ENCODE peak calls at places on chromosomes 2 and 18, in four cellular contexts. C is SK-N-SH, M is HL-60, O is ascending aorta. S is an unnamed sample.

GRCh38 chr2:200708951-200709350 is 102.8 kb upstream of the BZW1 start:
- DNase-seq in C (no peak), M (no peak), O (no peak), S (no peak)

GRCh38 chr18:3478262-3478978 is 28.4 kb downstream of the TGIF1 start:
- DNase-seq in C (no peak), M (no peak), O (no peak), S (no peak)

GRCh38 chr2:121189011-121189410 is 96.0 kb downstream of the TFCP2L1 start:
- DNase-seq in C (no peak), M (peak; percentile 50), O (no peak), S (no peak)

GRCh38 chr18:58257461-58257860 is 213.4 kb downstream of the NEDD4L start:
- DNase-seq in C (no peak), M (no peak), O (no peak), S (no peak)

GRCh38 chr18:23852236-23853045 is 162.1 kb upstream of the TTC39C start:
- DNase-seq in C (no peak), M (no peak), O (no peak), S (no peak)

GRCh38 chr2:181394741-181395437 is 62.3 kb upstream of the ITGA4 start:
- DNase-seq in C (no peak), M (peak; percentile 86), O (no peak), S (peak; percentile 35)

GRCh38 chr2:57881998-57882884 is 164.4 kb upstream of the VRK2 start:
- DNase-seq in C (no peak), M (no peak), O (no peak), S (no peak)

GRCh38 chr2:119233326-119234020 is 9.8 kb downstream of the STEAP3 start:
- DNase-seq in C (no peak), M (no peak), O (no peak), S (no peak)

GRCh38 chr2:36618381-36618780 is 20.4 kb upstream of the FEZ2 start:
- DNase-seq in C (peak; percentile 73), M (peak; percentile 18), O (no peak), S (peak; percentile 42)

GRCh38 chr2:238777369-238778067 is 70.4 kb upstream of the TWIST2 start:
- DNase-seq in C (no peak), M (peak; percentile 73), O (no peak), S (no peak)

GRCh38 chr18:77671456-77672167 is 422.0 kb downstream of the GALR1 start:
- DNase-seq in C (no peak), M (no peak), O (no peak), S (no peak)

GRCh38 chr18:68623342-68623741 is 91.6 kb downstream of the TMX3 start:
- DNase-seq in C (peak; percentile 72), M (peak; percentile 5), O (no peak), S (no peak)

GRCh38 chr2:55115795-55116597 is 65.7 kb upstream of the RTN4 start:
- DNase-seq in C (no peak), M (peak; percentile 65), O (no peak), S (no peak)

GRCh38 chr2:10236571-10237391 is 65.9 kb upstream of the HPCAL1 start:
- DNase-seq in C (peak; percentile 57), M (no peak), O (no peak), S (no peak)

GRCh38 chr18:49723648-49724180 is 89.6 kb downstream of the ACAA2 start:
- DNase-seq in C (no peak), M (no peak), O (no peak), S (peak; percentile 7)

GRCh38 chr2:44016282-44016681 is 20.5 kb upstream of the LRPPRC start:
- DNase-seq in C (no peak), M (peak; percentile 7), O (no peak), S (peak; percentile 22)

GRCh38 chr2:27431395-27431794 is 3.0 kb downstream of the NRBP1 start:
- DNase-seq in C (no peak), M (no peak), O (no peak), S (peak; percentile 13)

GRCh38 chr18:59923539-59924196 is 23.9 kb downstream of the PMAIP1 start:
- DNase-seq in C (no peak), M (no peak), O (no peak), S (no peak)

GRCh38 chr2:55168221-55169154 is 63.6 kb downstream of the CLHC1 start:
- DNase-seq in C (peak; percentile 52), M (no peak), O (no peak), S (peak; percentile 5)

GRCh38 chr18:33702625-33703024 is 124.6 kb downstream of the ASXL3 start:
- DNase-seq in C (no peak), M (no peak), O (no peak), S (no peak)

GRCh38 chr2:237305579-237305978 is 108.4 kb downstream of the COL6A3 start:
- DNase-seq in C (no peak), M (no peak), O (no peak), S (no peak)

GRCh38 chr2:237304763-237305514 is 109.0 kb downstream of the COL6A3 start:
- DNase-seq in C (no peak), M (no peak), O (no peak), S (no peak)

GRCh38 chr2:237307495-237307894 is 106.5 kb downstream of the COL6A3 start:
- DNase-seq in C (no peak), M (no peak), O (no peak), S (no peak)

GRCh38 chr2:237306787-237307170 is 107.2 kb downstream of the COL6A3 start:
- DNase-seq in C (no peak), M (no peak), O (no peak), S (no peak)

GRCh38 chr2:237306083-237306786 is 107.7 kb downstream of the COL6A3 start:
- DNase-seq in C (no peak), M (no peak), O (no peak), S (no peak)
- H3K27ac ChIP-seq in C (peak overlapping the region; percentile 87), M (no peak overlapping the region), O (no peak overlapping the region), S (no peak overlapping the region)

GRCh38 chr2:190896477-190896876 is 15.9 kb downstream of the GLS start:
- DNase-seq in C (no peak), M (no peak), O (no peak), S (no peak)
- H3K4me3 ChIP-seq in C (no peak overlapping the region), M (no peak overlapping the region), O (peak overlapping the region; percentile 5), S (no peak overlapping the region)

GRCh38 chr2:88067598-88067997 is at the start of gene SMYD1:
- DNase-seq in C (no peak), M (no peak), O (no peak), S (no peak)
- H3K27ac ChIP-seq in C (no peak within 1 kb of the TSS), M (no peak within 1 kb of the TSS), O (no peak within 1 kb of the TSS), S (no peak within 1 kb of the TSS)

GRCh38 chr18:28087173-28087563 is 89.8 kb downstream of the CDH2 start:
- DNase-seq in C (peak; percentile 11), M (no peak), O (no peak), S (no peak)
- H3K4me3 ChIP-seq in C (peak overlapping the region; percentile 30), M (no peak overlapping the region), O (no peak overlapping the region), S (no peak overlapping the region)

GRCh38 chr2:194553969-194554368 is 1103.1 kb upstream of the SLC39A10 start:
- DNase-seq in C (no peak), M (no peak), O (no peak), S (no peak)
- H3K27ac ChIP-seq in C (no peak overlapping the region), M (no peak overlapping the region), O (no peak overlapping the region), S (no peak overlapping the region)

GRCh38 chr2:77008925-77009706 is 513.1 kb downstream of the LRRTM4 start:
- DNase-seq in C (no peak), M (no peak), O (no peak), S (no peak)
- H3K4me3 ChIP-seq in C (no peak overlapping the region), M (no peak overlapping the region), O (no peak overlapping the region), S (no peak overlapping the region)

DNA sequence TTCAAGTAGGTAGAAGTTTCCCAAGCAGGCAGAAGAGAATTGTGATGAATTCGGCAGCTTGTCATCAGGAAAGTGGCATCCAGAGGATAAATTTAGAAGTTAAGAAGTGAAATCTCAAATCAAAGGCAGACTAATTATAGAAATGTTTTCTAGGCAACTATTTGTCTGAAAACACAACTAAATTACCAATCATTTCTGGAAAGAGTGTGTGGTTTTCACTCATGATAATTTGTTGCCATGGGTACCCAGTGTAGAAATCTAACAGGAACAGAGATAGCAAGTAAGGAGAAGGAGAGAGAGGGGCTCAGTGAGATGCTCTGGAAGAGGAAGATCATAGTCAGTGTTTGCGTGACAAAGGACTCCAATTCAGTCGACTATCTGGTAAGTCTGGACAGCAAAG is 208.1 kb downstream of the NCKAP5 start:
- DNase-seq in C (no peak), M (no peak), O (no peak), S (no peak)
- H3K27ac ChIP-seq in C (no peak overlapping the region), M (no peak overlapping the region), O (no peak overlapping the region), S (no peak overlapping the region)